ENCODE peak calls at places on chromosomes 13 and 19, in five cellular contexts. One of them, this sample, is unnamed.

GRCh38 chr19:47013041-47013517 is 6.6 kb upstream of the NPAS1 start:
- DNase-seq in testis: peak
- DNase-seq in lower leg skin: peak
- DNase-seq in posterior cingulate gyrus: peak
- DNase-seq in right cardiac atrium: peak
- DNase-seq in this sample: peak

GRCh38 chr13:47896546-47896945 is 104.5 kb downstream of the SUCLA2 start:
- DNase-seq in testis: no peak
- DNase-seq in lower leg skin: no peak
- DNase-seq in posterior cingulate gyrus: no peak
- DNase-seq in right cardiac atrium: no peak
- DNase-seq in this sample: no peak

GRCh38 chr13:102191951-102192461 is 209.8 kb downstream of the FGF14 start:
- DNase-seq in testis: no peak
- DNase-seq in lower leg skin: no peak
- DNase-seq in posterior cingulate gyrus: no peak
- DNase-seq in right cardiac atrium: no peak
- DNase-seq in this sample: no peak

GRCh38 chr19:3027292-3027691 is 1.8 kb downstream of the TLE2 start:
- DNase-seq in testis: no peak
- DNase-seq in lower leg skin: no peak
- DNase-seq in posterior cingulate gyrus: no peak
- DNase-seq in right cardiac atrium: no peak
- DNase-seq in this sample: no peak

GRCh38 chr19:36939153-36939552 is 23.0 kb downstream of the ZNF568 start:
- DNase-seq in testis: no peak
- DNase-seq in lower leg skin: no peak
- DNase-seq in posterior cingulate gyrus: no peak
- DNase-seq in right cardiac atrium: no peak
- DNase-seq in this sample: no peak

GRCh38 chr19:10552596-10553053 is 8.9 kb downstream of the ATG4D start:
- DNase-seq in testis: peak
- DNase-seq in lower leg skin: no peak
- DNase-seq in posterior cingulate gyrus: peak
- DNase-seq in right cardiac atrium: no peak
- DNase-seq in this sample: no peak

GRCh38 chr13:114064516-114065140 is 67.8 kb downstream of the RASA3 start:
- DNase-seq in testis: no peak
- DNase-seq in lower leg skin: no peak
- DNase-seq in posterior cingulate gyrus: peak
- DNase-seq in right cardiac atrium: peak
- DNase-seq in this sample: peak

GRCh38 chr13:113995051-113995601 is 21.2 kb upstream of the C13orf46 start:
- DNase-seq in testis: no peak
- DNase-seq in lower leg skin: no peak
- DNase-seq in posterior cingulate gyrus: peak
- DNase-seq in right cardiac atrium: peak
- DNase-seq in this sample: peak

GRCh38 chr19:35378356-35378755 is 7.5 kb downstream of the GPR42 start:
- DNase-seq in testis: no peak
- DNase-seq in lower leg skin: peak
- DNase-seq in posterior cingulate gyrus: no peak
- DNase-seq in right cardiac atrium: no peak
- DNase-seq in this sample: no peak

GRCh38 chr19:9161427-9161826 is 17.4 kb upstream of the OR7D2 start:
- DNase-seq in testis: no peak
- DNase-seq in lower leg skin: no peak
- DNase-seq in posterior cingulate gyrus: no peak
- DNase-seq in right cardiac atrium: no peak
- DNase-seq in this sample: no peak

GRCh38 chr13:88196106-88196505 is 524.9 kb downstream of the SLITRK5 start:
- DNase-seq in testis: no peak
- DNase-seq in lower leg skin: no peak
- DNase-seq in posterior cingulate gyrus: no peak
- DNase-seq in right cardiac atrium: no peak
- DNase-seq in this sample: no peak

GRCh38 chr13:82627183-82627582 is 1255.1 kb downstream of the SLITRK1 start:
- DNase-seq in testis: no peak
- DNase-seq in lower leg skin: no peak
- DNase-seq in posterior cingulate gyrus: no peak
- DNase-seq in right cardiac atrium: no peak
- DNase-seq in this sample: no peak